ENCODE peak calls at places on chromosomes 13 and 19, in six cellular contexts. One of them, this sample, is unnamed.

GRCh38 chr19:35853038-35853756 is 893 bp upstream of the NPHS1 start:
- DNase-seq in cardiac fibroblast: no peak
- DNase-seq in uterus: no peak
- DNase-seq in HFF-Myc: no peak
- DNase-seq in IMR-90: no peak
- DNase-seq in body of pancreas: no peak
- DNase-seq in this sample: no peak

GRCh38 chr19:35451278-35452096 is 3.4 kb downstream of the FFAR2 start:
- DNase-seq in cardiac fibroblast: no peak
- DNase-seq in uterus: no peak
- DNase-seq in HFF-Myc: no peak
- DNase-seq in IMR-90: no peak
- DNase-seq in body of pancreas: no peak
- DNase-seq in this sample: no peak

GRCh38 chr19:35786299-35787160 is 11.2 kb downstream of the ARHGAP33 start:
- DNase-seq in cardiac fibroblast: no peak
- DNase-seq in uterus: no peak
- DNase-seq in HFF-Myc: no peak
- DNase-seq in IMR-90: no peak
- DNase-seq in body of pancreas: no peak
- DNase-seq in this sample: no peak

GRCh38 chr13:59119475-59119874 is 1044.3 kb downstream of the DIAPH3 start:
- DNase-seq in cardiac fibroblast: no peak
- DNase-seq in uterus: no peak
- DNase-seq in HFF-Myc: no peak
- DNase-seq in IMR-90: no peak
- DNase-seq in body of pancreas: no peak
- DNase-seq in this sample: no peak

GRCh38 chr19:15191982-15192381 is 8.8 kb downstream of the NOTCH3 start:
- DNase-seq in cardiac fibroblast: no peak
- DNase-seq in uterus: no peak
- DNase-seq in HFF-Myc: no peak
- DNase-seq in IMR-90: no peak
- DNase-seq in body of pancreas: no peak
- DNase-seq in this sample: no peak

GRCh38 chr13:48633695-48634094 is 20.0 kb upstream of the CYSLTR2 start:
- DNase-seq in cardiac fibroblast: no peak
- DNase-seq in uterus: no peak
- DNase-seq in HFF-Myc: no peak
- DNase-seq in IMR-90: no peak
- DNase-seq in body of pancreas: no peak
- DNase-seq in this sample: no peak

GRCh38 chr13:78764665-78765064 is 105.7 kb upstream of the OBI1 start:
- DNase-seq in cardiac fibroblast: no peak
- DNase-seq in uterus: no peak
- DNase-seq in HFF-Myc: no peak
- DNase-seq in IMR-90: no peak
- DNase-seq in body of pancreas: no peak
- DNase-seq in this sample: no peak

GRCh38 chr13:41682001-41682400 is 224.7 kb downstream of the RGCC start:
- DNase-seq in cardiac fibroblast: no peak
- DNase-seq in uterus: no peak
- DNase-seq in HFF-Myc: no peak
- DNase-seq in IMR-90: no peak
- DNase-seq in body of pancreas: no peak
- DNase-seq in this sample: no peak

GRCh38 chr19:7515471-7516226 is at the start of gene ZNF358:
- DNase-seq in cardiac fibroblast: peak; percentile 79
- DNase-seq in uterus: peak; percentile 61
- DNase-seq in HFF-Myc: no peak
- DNase-seq in IMR-90: peak; percentile 46
- DNase-seq in body of pancreas: peak; percentile 74
- DNase-seq in this sample: no peak

GRCh38 chr19:15836345-15836594 is 20.8 kb upstream of the OR10H1 start:
- DNase-seq in cardiac fibroblast: peak; percentile 10
- DNase-seq in uterus: peak; percentile 50
- DNase-seq in HFF-Myc: no peak
- DNase-seq in IMR-90: peak; percentile 8
- DNase-seq in body of pancreas: no peak
- DNase-seq in this sample: no peak

GRCh38 chr19:17125728-17126677 is 50.4 kb downstream of the MYO9B start:
- DNase-seq in cardiac fibroblast: peak; percentile 56
- DNase-seq in uterus: no peak
- DNase-seq in HFF-Myc: no peak
- DNase-seq in IMR-90: peak; percentile 25
- DNase-seq in body of pancreas: peak; percentile 45
- DNase-seq in this sample: no peak

GRCh38 chr19:41637484-41637883 is 10.6 kb upstream of the CEACAM4 start:
- DNase-seq in cardiac fibroblast: no peak
- DNase-seq in uterus: no peak
- DNase-seq in HFF-Myc: no peak
- DNase-seq in IMR-90: no peak
- DNase-seq in body of pancreas: no peak
- DNase-seq in this sample: no peak

GRCh38 chr13:112968380-112968909 is 569 bp upstream of the MCF2L start:
- DNase-seq in cardiac fibroblast: no peak
- DNase-seq in uterus: no peak
- DNase-seq in HFF-Myc: no peak
- DNase-seq in IMR-90: no peak
- DNase-seq in body of pancreas: peak; percentile 79
- DNase-seq in this sample: no peak

GRCh38 chr19:4185413-4186086 is 3.1 kb downstream of the ANKRD24 start:
- DNase-seq in cardiac fibroblast: no peak
- DNase-seq in uterus: no peak
- DNase-seq in HFF-Myc: no peak
- DNase-seq in IMR-90: no peak
- DNase-seq in body of pancreas: no peak
- DNase-seq in this sample: no peak

GRCh38 chr19:4183967-4184717 is 1.7 kb downstream of the ANKRD24 start:
- DNase-seq in cardiac fibroblast: no peak
- DNase-seq in uterus: no peak
- DNase-seq in HFF-Myc: no peak
- DNase-seq in IMR-90: no peak
- DNase-seq in body of pancreas: no peak
- DNase-seq in this sample: no peak

GRCh38 chr19:4184718-4185352 is 2.3 kb downstream of the ANKRD24 start:
- DNase-seq in cardiac fibroblast: no peak
- DNase-seq in uterus: no peak
- DNase-seq in HFF-Myc: no peak
- DNase-seq in IMR-90: no peak
- DNase-seq in body of pancreas: no peak
- DNase-seq in this sample: no peak

GRCh38 chr19:4187313-4188122 is 5.0 kb downstream of the ANKRD24 start:
- DNase-seq in cardiac fibroblast: no peak
- DNase-seq in uterus: no peak
- DNase-seq in HFF-Myc: no peak
- DNase-seq in IMR-90: no peak
- DNase-seq in body of pancreas: no peak
- DNase-seq in this sample: no peak

DNA sequence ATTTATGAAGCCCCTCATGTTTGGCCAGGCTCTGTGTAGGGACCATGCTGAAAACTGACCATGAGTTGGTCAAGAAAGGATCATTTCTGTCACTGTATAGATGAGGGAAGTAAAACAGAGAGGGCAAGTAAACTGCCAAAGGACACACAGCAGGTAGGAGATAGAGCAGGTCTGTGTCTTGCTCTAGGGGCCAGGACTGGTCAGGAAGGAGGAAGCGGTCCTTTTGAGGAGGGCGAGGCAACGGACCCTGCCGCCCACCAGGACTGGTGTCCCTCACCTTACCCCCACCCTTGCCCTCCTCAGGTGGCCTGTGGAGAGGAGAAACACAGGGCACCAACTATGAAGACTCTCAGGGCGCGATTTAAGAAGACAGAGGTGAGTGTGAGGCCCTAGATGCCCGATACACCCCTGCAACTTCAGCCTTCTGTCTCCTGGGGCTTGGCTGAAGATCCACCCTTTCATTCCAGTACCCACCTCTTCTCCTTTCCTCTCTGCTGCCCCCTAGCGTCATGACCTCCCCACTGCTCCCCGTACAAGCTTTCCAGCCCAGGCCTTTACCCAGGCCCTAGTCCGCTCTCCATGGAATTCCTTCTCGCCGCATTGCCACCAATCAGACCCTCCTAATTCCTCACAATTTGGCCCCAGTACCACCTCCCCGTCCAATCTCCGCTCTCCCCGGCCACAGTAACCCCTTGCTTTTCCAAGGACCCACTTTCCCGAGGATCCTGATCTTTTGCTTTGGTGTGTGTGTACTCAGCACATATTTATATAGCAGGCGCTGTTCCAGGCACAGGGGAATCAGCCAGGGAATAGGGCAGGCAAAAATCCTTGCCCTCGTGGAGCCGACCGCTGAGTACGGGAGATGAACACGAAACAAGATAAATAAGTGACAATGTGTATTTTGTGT is 3.9 kb downstream of the ANKRD24 start:
- DNase-seq in cardiac fibroblast: peak; percentile 78
- DNase-seq in uterus: peak; percentile 42
- DNase-seq in HFF-Myc: peak; percentile 39
- DNase-seq in IMR-90: peak; percentile 58
- DNase-seq in body of pancreas: peak; percentile 71
- DNase-seq in this sample: peak; percentile 56
- TF ChIP-seq CTCF in cardiac fibroblast: peak; percentile 90
- TF ChIP-seq CTCF in uterus: peak; percentile 10
- TF ChIP-seq CTCF in HFF-Myc: peak; percentile 93
- TF ChIP-seq CTCF in IMR-90: peak; percentile 77
- TF ChIP-seq CTCF in body of pancreas: peak; percentile 87
- TF ChIP-seq CTCF in this sample: peak; percentile 90

DNA sequence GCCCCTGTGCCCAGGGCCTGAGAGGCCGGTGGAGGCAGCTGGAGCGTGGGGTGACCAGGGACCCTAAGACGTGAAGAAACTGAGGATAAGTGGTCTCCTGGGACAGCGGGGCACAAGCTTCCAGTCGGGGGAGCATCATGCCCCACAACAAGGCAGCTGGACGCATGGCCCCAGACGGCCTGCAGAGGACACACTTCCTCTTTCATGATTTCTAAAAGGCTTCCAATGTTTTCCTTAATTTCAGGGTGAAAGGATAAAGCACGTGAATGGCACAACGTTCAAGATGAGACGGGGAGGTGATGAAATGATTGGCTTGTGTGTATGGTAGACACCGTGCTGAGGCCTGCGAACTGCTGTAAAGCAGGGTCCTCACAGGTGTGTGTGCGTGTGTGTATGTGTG is 20.2 kb upstream of the MYDGF start:
- DNase-seq in cardiac fibroblast: no peak
- DNase-seq in uterus: no peak
- DNase-seq in HFF-Myc: no peak
- DNase-seq in IMR-90: no peak
- DNase-seq in body of pancreas: no peak
- DNase-seq in this sample: no peak
- TF ChIP-seq CTCF in cardiac fibroblast: no peak
- TF ChIP-seq CTCF in uterus: no peak
- TF ChIP-seq CTCF in HFF-Myc: peak; percentile 5
- TF ChIP-seq CTCF in IMR-90: no peak
- TF ChIP-seq CTCF in body of pancreas: no peak
- TF ChIP-seq CTCF in this sample: peak; percentile 25

GRCh38 chr13:67064920-67065319 is 165.2 kb downstream of the PCDH9 start:
- DNase-seq in cardiac fibroblast: no peak
- DNase-seq in uterus: no peak
- DNase-seq in HFF-Myc: no peak
- DNase-seq in IMR-90: no peak
- DNase-seq in body of pancreas: no peak
- DNase-seq in this sample: no peak
- TF ChIP-seq CTCF in cardiac fibroblast: no peak
- TF ChIP-seq CTCF in uterus: no peak
- TF ChIP-seq CTCF in HFF-Myc: no peak
- TF ChIP-seq CTCF in IMR-90: no peak
- TF ChIP-seq CTCF in body of pancreas: no peak
- TF ChIP-seq CTCF in this sample: no peak

GRCh38 chr19:38850231-38850975 is 617 bp upstream of the HNRNPL start:
- DNase-seq in cardiac fibroblast: peak; percentile 100
- DNase-seq in uterus: peak; percentile 100
- DNase-seq in HFF-Myc: peak; percentile 100
- DNase-seq in IMR-90: peak; percentile 100
- DNase-seq in body of pancreas: peak; percentile 100
- DNase-seq in this sample: peak; percentile 100
- TF ChIP-seq CTCF in cardiac fibroblast: no peak
- TF ChIP-seq CTCF in uterus: no peak
- TF ChIP-seq CTCF in HFF-Myc: no peak
- TF ChIP-seq CTCF in IMR-90: peak; percentile 15
- TF ChIP-seq CTCF in body of pancreas: peak; percentile 50
- TF ChIP-seq CTCF in this sample: peak; percentile 47

DNA sequence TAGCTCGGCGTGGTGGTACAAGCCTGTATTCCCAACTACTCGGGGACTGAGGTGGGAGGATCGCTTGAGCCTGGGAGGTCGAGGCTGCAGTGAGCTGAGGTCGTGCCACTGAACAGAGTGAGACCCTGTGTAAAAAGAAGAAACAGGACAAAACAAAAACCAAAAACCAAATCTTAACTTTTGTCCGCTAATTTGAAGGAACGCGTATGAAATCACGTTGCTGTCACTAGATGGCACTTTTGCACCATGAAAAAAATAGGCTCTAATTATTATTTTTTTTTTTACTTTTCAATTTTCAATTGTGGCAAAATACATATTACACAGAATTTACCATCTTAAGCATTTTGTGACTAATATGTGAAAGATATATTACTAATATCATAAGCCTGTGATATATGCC is 17.6 kb upstream of the ZNF835 start:
- DNase-seq in cardiac fibroblast: no peak
- DNase-seq in uterus: no peak
- DNase-seq in HFF-Myc: no peak
- DNase-seq in IMR-90: no peak
- DNase-seq in body of pancreas: no peak
- DNase-seq in this sample: no peak
- TF ChIP-seq CTCF in cardiac fibroblast: no peak
- TF ChIP-seq CTCF in uterus: no peak
- TF ChIP-seq CTCF in HFF-Myc: no peak
- TF ChIP-seq CTCF in IMR-90: peak; percentile 1
- TF ChIP-seq CTCF in body of pancreas: peak; percentile 4
- TF ChIP-seq CTCF in this sample: peak; percentile 37

GRCh38 chr19:40603071-40603718 is 2.0 kb downstream of the LTBP4 start:
- DNase-seq in cardiac fibroblast: peak; percentile 82
- DNase-seq in uterus: no peak
- DNase-seq in HFF-Myc: no peak
- DNase-seq in IMR-90: peak; percentile 59
- DNase-seq in body of pancreas: no peak
- DNase-seq in this sample: peak; percentile 35
- TF ChIP-seq CTCF in cardiac fibroblast: no peak
- TF ChIP-seq CTCF in uterus: no peak
- TF ChIP-seq CTCF in HFF-Myc: no peak
- TF ChIP-seq CTCF in IMR-90: peak; percentile 21
- TF ChIP-seq CTCF in body of pancreas: no peak
- TF ChIP-seq CTCF in this sample: no peak

GRCh38 chr13:50081106-50081898 is 66.1 kb downstream of the KCNRG start:
- DNase-seq in cardiac fibroblast: no peak
- DNase-seq in uterus: peak; percentile 54
- DNase-seq in HFF-Myc: no peak
- DNase-seq in IMR-90: no peak
- DNase-seq in body of pancreas: peak; percentile 43
- DNase-seq in this sample: no peak
- TF ChIP-seq CTCF in cardiac fibroblast: peak; percentile 32
- TF ChIP-seq CTCF in uterus: no peak
- TF ChIP-seq CTCF in HFF-Myc: no peak
- TF ChIP-seq CTCF in IMR-90: no peak
- TF ChIP-seq CTCF in body of pancreas: peak; percentile 20
- TF ChIP-seq CTCF in this sample: peak; percentile 33